ENCODE peak calls at places on chromosomes 7 and 10, in seven cellular contexts. R is sigmoid colon, T is AG04450, U is spleen, G is tibial artery, Y is stomach, L is heart right ventricle. F is an unnamed sample. For H3K27me3, the result is how much of the 10 kb centered on the place peaks cover.

GRCh38 chr10:79053081-79053434 is 15.7 kb upstream of the ZMIZ1 start:
- DNase-seq in U (peak), L (no peak), G (peak), R (peak), T (no peak), Y (no peak), F (no peak)

GRCh38 chr10:96998329-96998888 is 166.3 kb downstream of the LCOR start:
- DNase-seq in U (no peak), R (no peak), T (peak), Y (no peak), L (no peak), G (no peak), F (no peak)

GRCh38 chr10:119634219-119634544 is 17.0 kb upstream of the BAG3 start:
- DNase-seq in Y (no peak), G (peak), U (no peak), R (peak), T (no peak), L (no peak), F (no peak)

GRCh38 chr10:68997216-68997615 is 8.6 kb downstream of the KIFBP start:
- DNase-seq in L (no peak), T (no peak), Y (no peak), G (no peak), U (no peak), R (no peak), F (no peak)

GRCh38 chr10:118798186-118798811 is 43.5 kb upstream of the CACUL1 start:
- DNase-seq in U (no peak), L (no peak), T (no peak), Y (no peak), G (no peak), R (no peak), F (peak)

GRCh38 chr10:61438141-61438984 is 14.8 kb downstream of the TMEM26 start:
- DNase-seq in L (no peak), R (no peak), G (no peak), T (no peak), Y (no peak), U (no peak), F (no peak)

GRCh38 chr10:36766921-36767320 is 358.5 kb upstream of the ANKRD30A start:
- DNase-seq in U (no peak), L (no peak), Y (no peak), T (no peak), R (no peak), G (no peak), F (no peak)

GRCh38 chr7:35755711-35756110 is 45.1 kb upstream of the SEPTIN7 start:
- DNase-seq in U (no peak), R (no peak), G (no peak), L (no peak), Y (no peak), T (no peak), F (no peak)

GRCh38 chr7:76315372-76315771 is 12.9 kb downstream of the HSPB1 start:
- DNase-seq in G (no peak), U (peak), L (no peak), Y (no peak), T (no peak), R (no peak), F (no peak)

GRCh38 chr7:123494193-123494796 is 40.1 kb downstream of the IQUB start:
- DNase-seq in L (no peak), R (no peak), T (no peak), G (no peak), U (no peak), Y (no peak), F (no peak)

GRCh38 chr10:71354771-71355170 is 35.7 kb downstream of the SLC29A3 start:
- DNase-seq in G (no peak), U (no peak), T (no peak), L (no peak), R (no peak), Y (no peak), F (no peak)

GRCh38 chr10:119654540-119654939 is 3.4 kb downstream of the BAG3 start:
- DNase-seq in T (no peak), U (no peak), Y (peak), R (peak), L (peak), G (peak), F (no peak)

DNA sequence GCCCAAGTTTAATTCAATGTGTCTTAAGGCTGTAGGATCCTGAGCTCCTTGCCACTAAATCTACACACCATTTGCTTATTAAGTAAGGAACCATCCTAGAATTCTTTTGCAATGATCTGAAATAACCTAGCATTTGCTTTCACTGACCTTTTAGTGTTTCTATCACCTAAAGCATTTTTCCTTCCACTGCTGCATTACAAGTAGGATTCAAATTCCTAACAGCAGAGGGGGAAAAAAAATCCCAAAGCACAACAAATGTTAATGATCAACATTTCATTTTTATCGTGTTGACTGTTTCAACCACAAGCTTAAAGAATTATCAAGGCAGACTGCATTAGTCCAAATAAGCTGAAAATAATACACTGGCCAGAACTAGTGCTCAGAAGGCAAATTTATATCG is 174.7 kb upstream of the TCF7L2 start:
- DNase-seq in R (no peak), Y (no peak), U (no peak), T (no peak), G (no peak), L (no peak), F (no peak)
- TF ChIP-seq CTCF in R (no peak), Y (no peak), U (no peak), T (peak), G (no peak), L (no peak), F (peak)

GRCh38 chr7:5425507-5426225 is 2.0 kb upstream of the TNRC18 start:
- DNase-seq in U (peak), R (peak), Y (peak), T (peak), G (peak), L (peak), F (no peak)
- H3K27me3 ChIP-seq in U (under half), R (under half), Y (under half), T (under half), G (under half), L (under half), F (under half)

GRCh38 chr7:772392-772791 is 45.3 kb upstream of the PRKAR1B start:
- DNase-seq in T (no peak), R (no peak), L (no peak), G (no peak), Y (no peak), U (no peak), F (no peak)
- TF ChIP-seq CTCF in T (no peak), R (no peak), L (no peak), G (no peak), Y (no peak), U (no peak), F (no peak)

DNA sequence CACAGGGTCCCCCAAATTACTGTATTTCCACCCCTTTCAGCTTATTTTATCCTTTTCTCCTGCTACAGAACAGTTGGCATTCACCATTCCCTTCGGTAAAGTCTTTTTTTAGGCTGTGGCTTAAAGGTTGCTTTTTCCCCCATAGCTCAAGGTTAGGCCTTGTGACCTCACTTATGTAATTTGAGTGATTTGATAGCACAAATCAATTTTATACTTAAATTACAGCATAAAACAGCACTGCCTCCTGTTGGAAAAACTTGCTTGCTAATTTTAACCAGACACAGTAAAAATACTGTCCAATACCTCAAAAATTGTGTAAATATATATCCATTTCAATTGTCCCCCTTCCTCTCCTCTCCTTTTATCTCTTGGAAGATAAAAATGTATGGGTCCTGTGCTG is 7.1 kb downstream of the GIMAP1 start:
- DNase-seq in G (no peak), L (no peak), Y (no peak), U (no peak), R (no peak), T (no peak), F (no peak)
- H3K27me3 ChIP-seq in G (under half), L (under half), Y (under half), U (under half), R (under half), T (under half), F (under half)

DNA sequence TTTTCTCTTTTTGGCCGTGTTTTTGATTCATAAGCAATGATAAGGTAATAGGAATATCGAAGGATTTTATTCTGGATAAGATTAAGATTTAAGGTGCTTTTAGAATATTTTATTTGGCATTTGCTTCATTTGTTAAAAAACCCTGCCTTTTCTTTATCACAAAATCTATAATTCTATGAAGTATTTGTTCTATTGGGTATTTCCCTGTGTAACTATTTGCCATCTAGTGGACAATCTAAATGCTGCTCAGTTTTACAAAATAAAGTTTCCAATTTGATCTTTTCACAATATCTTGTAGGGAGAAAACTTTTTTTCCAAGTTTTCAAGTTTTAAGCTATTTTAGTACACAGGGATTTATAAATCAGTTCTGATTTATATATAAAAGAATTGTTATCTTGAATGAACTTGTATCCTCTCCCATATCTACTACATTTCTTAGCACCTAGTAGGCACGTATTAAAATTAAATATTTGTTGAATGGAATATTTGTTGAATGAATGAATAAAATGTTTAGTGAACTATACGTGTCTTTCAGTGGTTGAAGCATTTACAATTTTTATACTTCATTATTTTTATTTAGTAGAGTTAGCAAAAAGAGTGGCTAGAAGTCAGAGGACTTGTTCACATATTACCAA is 26.5 kb downstream of the ANKRD7 start:
- DNase-seq in R (no peak), T (no peak), G (no peak), L (no peak), U (no peak), Y (no peak), F (no peak)
- TF ChIP-seq CTCF in R (no peak), T (peak), G (no peak), L (no peak), U (no peak), Y (no peak), F (peak)

F was measured in kidney epithelial cell.